ENCODE peak calls at places on chromosomes 4 and X, in six cellular contexts. S is tibial nerve; Y is naive thymus-derived CD4-positive, alpha-beta T cell; X is MG63; M is A549; R is choroid plexus epithelial cell. D is an unnamed sample.

GRCh38 chr4:40990202-40990898 is 224.0 kb downstream of the APBB2 start:
- DNase-seq in X (peak; percentile 78), M (peak; percentile 89), Y (no peak), R (peak; percentile 97), S (no peak), D (peak; percentile 75)

GRCh38 chr4:3657917-3658913 is 108.0 kb upstream of the ADRA2C start:
- DNase-seq in X (peak; percentile 84), S (no peak), R (peak; percentile 66), M (no peak), Y (no peak), D (no peak)

GRCh38 chrX:71514367-71515038 is 18.4 kb upstream of the OGT start:
- DNase-seq in X (no peak), M (no peak), R (no peak), S (no peak), Y (peak; percentile 57), D (peak; percentile 78)

GRCh38 chr4:169582706-169583105 is 29.7 kb downstream of the NEK1 start:
- DNase-seq in M (no peak), S (no peak), Y (no peak), X (no peak), R (peak; percentile 80), D (no peak)

GRCh38 chr4:10348241-10348640 is 109.0 kb downstream of the ZNF518B start:
- DNase-seq in M (no peak), X (no peak), R (no peak), Y (no peak), S (no peak), D (no peak)

GRCh38 chrX:41382699-41383645 is 49.0 kb downstream of the DDX3X start:
- DNase-seq in Y (peak; percentile 73), X (no peak), M (peak; percentile 77), S (no peak), R (peak; percentile 63), D (no peak)

GRCh38 chr4:102387552-102388150 is 42.4 kb upstream of the SLC39A8 start:
- DNase-seq in R (peak; percentile 54), M (no peak), X (no peak), Y (no peak), S (no peak), D (no peak)

GRCh38 chr4:169975131-169975836 is 50.9 kb downstream of the MFAP3L start:
- DNase-seq in Y (no peak), R (peak; percentile 4), S (no peak), X (no peak), M (no peak), D (no peak)

GRCh38 chr4:112321768-112322684 is 24.9 kb downstream of the ALPK1 start:
- DNase-seq in S (peak; percentile 86), X (peak; percentile 9), R (peak; percentile 75), M (peak; percentile 47), Y (peak; percentile 73), D (peak; percentile 85)

GRCh38 chrX:137194164-137194563 is 160.4 kb upstream of the GPR101 start:
- DNase-seq in S (no peak), X (no peak), Y (peak; percentile 22), R (peak; percentile 24), M (peak; percentile 42), D (peak; percentile 33)

GRCh38 chr4:147560632-147561031 is 56.6 kb upstream of the TMEM184C start:
- DNase-seq in S (no peak), Y (no peak), M (no peak), X (no peak), R (peak; percentile 80), D (no peak)

GRCh38 chr4:174434455-174434854 is 87.8 kb downstream of the HPGD start:
- DNase-seq in R (no peak), X (no peak), Y (no peak), S (no peak), M (no peak), D (no peak)

GRCh38 chr4:110878413-110878812 is 255.5 kb upstream of the PITX2 start:
- DNase-seq in S (no peak), X (no peak), M (no peak), R (no peak), Y (no peak), D (no peak)

GRCh38 chr4:54233697-54234496 is 4.8 kb downstream of the PDGFRA start:
- DNase-seq in X (peak; percentile 91), Y (peak; percentile 69), M (peak; percentile 72), S (peak; percentile 73), R (peak; percentile 91), D (peak; percentile 81)

GRCh38 chrX:12971282-12972003 is 3.5 kb upstream of the TMSB4X start:
- DNase-seq in S (no peak), Y (no peak), M (no peak), R (no peak), X (no peak), D (peak; percentile 72)

GRCh38 chrX:86806786-86807185 is 658.5 kb downstream of the DACH2 start:
- DNase-seq in M (peak; percentile 23), Y (no peak), S (no peak), X (no peak), R (peak; percentile 8), D (peak; percentile 1)

GRCh38 chrX:40010550-40011364 is 87.0 kb downstream of the BCOR start:
- DNase-seq in X (no peak), R (peak; percentile 24), S (no peak), M (no peak), Y (no peak), D (no peak)

GRCh38 chr4:60863442-60863841 is 336.7 kb upstream of the ADGRL3 start:
- DNase-seq in R (no peak), Y (no peak), S (no peak), M (no peak), X (no peak), D (no peak)

GRCh38 chr4:125826801-125827200 is 512.0 kb downstream of the FAT4 start:
- DNase-seq in S (no peak), Y (no peak), M (no peak), R (no peak), X (no peak), D (no peak)

GRCh38 chr4:108166441-108167315 is 2.1 kb downstream of the LEF1 start:
- DNase-seq in M (no peak), X (no peak), S (no peak), Y (peak; percentile 76), R (no peak), D (peak; percentile 59)

GRCh38 chrX:130393451-130394074 is 8.1 kb upstream of the GPR119 start:
- DNase-seq in M (peak; percentile 60), X (peak; percentile 43), R (peak; percentile 62), S (peak; percentile 23), Y (no peak), D (peak; percentile 18)

GRCh38 chr4:148443550-148444295 is 1.5 kb upstream of the NR3C2 start:
- DNase-seq in X (no peak), M (no peak), Y (peak; percentile 37), R (no peak), S (peak; percentile 33), D (peak; percentile 7)

GRCh38 chr4:105550641-105551040 is 1.8 kb upstream of the ARHGEF38 start:
- DNase-seq in S (no peak), X (no peak), Y (no peak), M (peak; percentile 17), R (no peak), D (no peak)

GRCh38 chr4:153322791-153323190 is 21.7 kb upstream of the MND1 start:
- DNase-seq in X (no peak), R (no peak), S (no peak), M (no peak), Y (no peak), D (no peak)
- H3K4me3 ChIP-seq in X (no peak overlapping the region), R (no peak overlapping the region), S (no peak overlapping the region), M (no peak overlapping the region), Y (no peak overlapping the region), D (no peak overlapping the region)

DNA sequence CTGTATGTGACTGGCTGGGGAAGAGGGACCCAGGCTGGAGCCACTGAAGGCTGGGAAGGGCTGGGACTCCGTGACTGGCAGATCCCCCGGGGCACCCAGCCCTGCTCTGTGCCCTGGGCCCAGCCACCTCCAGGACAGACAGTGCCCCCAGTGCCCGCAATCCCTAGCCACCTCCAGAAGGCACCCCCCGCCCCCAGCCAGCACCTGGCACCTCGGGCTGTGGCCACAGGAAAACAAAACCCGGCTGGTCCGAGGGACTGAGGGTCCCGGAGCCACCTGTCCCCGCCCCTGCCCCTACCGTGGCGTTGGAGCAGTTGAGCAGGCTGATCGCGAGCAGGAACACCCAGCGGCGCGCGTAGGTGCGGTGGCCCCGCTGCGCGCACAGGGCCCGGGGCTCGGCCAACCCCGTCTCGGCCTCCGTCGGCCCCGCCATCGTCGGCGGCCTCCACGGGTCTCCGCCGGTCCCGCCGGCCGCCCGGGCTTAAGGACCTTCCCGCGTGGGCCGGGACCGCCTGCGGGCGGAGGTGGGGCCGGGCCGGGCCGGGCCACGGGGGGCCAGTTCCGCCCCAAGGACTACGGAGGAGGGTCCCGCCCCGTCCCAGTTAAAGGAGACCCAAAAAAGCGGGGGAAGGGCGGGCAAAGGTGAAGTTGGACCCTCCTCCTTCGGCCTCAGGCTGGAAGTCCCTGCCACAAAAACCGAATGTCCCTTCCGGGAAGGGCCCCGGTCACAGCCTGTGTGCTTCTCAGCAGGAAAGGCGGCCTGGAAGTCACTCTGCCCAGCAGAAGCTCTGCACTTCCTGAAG is at the start of gene SLC49A3:
- DNase-seq in S (no peak), R (no peak), M (no peak), X (no peak), Y (no peak), D (no peak)
- H3K4me3 ChIP-seq in S (peak within 1 kb of the TSS; percentile 36), R (peak within 1 kb of the TSS; percentile 56), M (no peak within 1 kb of the TSS), X (no peak within 1 kb of the TSS), Y (no peak within 1 kb of the TSS), D (no peak within 1 kb of the TSS)

GRCh38 chr4:2060578-2061207 is 1.6 kb downstream of the NAT8L start:
- DNase-seq in R (no peak), S (no peak), X (no peak), Y (no peak), M (no peak), D (no peak)

GRCh38 chr4:2061208-2062131 is 2.3 kb downstream of the NAT8L start:
- DNase-seq in S (no peak), M (no peak), Y (no peak), R (no peak), X (no peak), D (no peak)

GRCh38 chr4:2059034-2059725 is at the start of gene NAT8L:
- DNase-seq in R (no peak), M (peak; percentile 42), X (peak; percentile 65), Y (no peak), S (no peak), D (no peak)

GRCh38 chr4:2058264-2059033 is 678 bp upstream of the NAT8L start:
- DNase-seq in S (no peak), X (peak; percentile 29), Y (no peak), M (no peak), R (no peak), D (no peak)

GRCh38 chr4:2059726-2060577 is 825 bp downstream of the NAT8L start:
- DNase-seq in Y (no peak), X (peak; percentile 34), R (no peak), M (no peak), S (no peak), D (no peak)
- H3K4me3 ChIP-seq in Y (no peak overlapping the region), X (peak overlapping the region; percentile 20), R (no peak overlapping the region), M (peak overlapping the region; percentile 92), S (peak overlapping the region; percentile 18), D (no peak overlapping the region)

GRCh38 chr4:121696641-121697461 is at the start of gene ANXA5:
- DNase-seq in M (peak; percentile 81), R (peak; percentile 93), X (peak; percentile 94), Y (peak; percentile 51), S (peak; percentile 71), D (peak; percentile 91)
- H3K4me3 ChIP-seq in M (peak within 1 kb of the TSS; percentile 83), R (peak within 1 kb of the TSS; percentile 92), X (peak within 1 kb of the TSS; percentile 99), Y (peak within 1 kb of the TSS; percentile 87), S (peak within 1 kb of the TSS; percentile 97), D (peak within 1 kb of the TSS; percentile 91)

DNA sequence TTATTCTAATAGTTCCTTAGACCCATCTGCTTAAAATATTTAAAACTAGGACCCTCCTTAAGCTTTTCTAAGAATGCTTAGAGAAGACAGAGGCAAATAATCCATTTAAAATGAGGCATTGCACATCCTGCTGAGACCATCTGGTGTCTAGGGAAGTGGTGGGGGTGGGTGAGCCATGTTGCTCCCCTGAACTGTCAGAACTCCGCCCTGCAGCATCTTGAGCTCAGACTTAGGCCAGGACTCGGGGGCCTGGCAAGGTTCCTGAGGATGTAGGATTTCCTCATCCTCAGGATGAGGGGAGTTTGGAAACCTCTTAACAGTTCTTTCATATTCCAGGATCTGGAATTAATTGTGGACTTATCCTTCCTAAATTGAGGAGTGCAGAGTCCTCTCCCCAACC is 6.5 kb downstream of the TLL1 start:
- DNase-seq in X (no peak), Y (no peak), R (no peak), S (no peak), M (no peak), D (no peak)
- H3K4me3 ChIP-seq in X (no peak overlapping the region), Y (no peak overlapping the region), R (no peak overlapping the region), S (no peak overlapping the region), M (no peak overlapping the region), D (no peak overlapping the region)